ENCODE peak calls at places on chromosomes 5 and 9, in seven cellular contexts. M is Right ventricle myocardium superior; J is HCT116; O is activated CD4-positive, alpha-beta memory T cell treated with anti-CD3 and anti-CD28 coated beads, Interleukin-2, amount 10 ng/mL, durations not matched to agents 7 days and 5 days; I is body of pancreas; E is progenitor cell of endocrine pancreas; H is stimulated activated CD8-positive, alpha-beta memory T cell treated with anti-CD3 and anti-CD28 coated beads, Interleukin-7, amount 100 ng/mL, for 24 hours. Y is an unnamed sample.

GRCh38 chr5:11072556-11072955 is 311.5 kb upstream of the DAP start:
- DNase-seq in M (no peak), J (no peak), O (no peak), I (no peak), E (no peak), H (no peak), Y (no peak)

GRCh38 chr5:111584651-111585050 is 72.3 kb upstream of the STARD4 start:
- DNase-seq in M (no peak), J (no peak), O (no peak), I (no peak), E (no peak), H (no peak), Y (no peak)

GRCh38 chr9:107242073-107243063 is 40.7 kb upstream of the RAD23B start:
- DNase-seq in M (no peak), J (no peak), O (no peak), I (no peak), E (no peak), H (no peak), Y (no peak)

GRCh38 chr9:106878943-106879916 is 16.3 kb downstream of the ZNF462 start:
- DNase-seq in M (peak; percentile 82), J (no peak), O (no peak), I (peak; percentile 62), E (no peak), H (no peak), Y (peak; percentile 46)

GRCh38 chr9:13478637-13479036 is 199.1 kb upstream of the MPDZ start:
- DNase-seq in M (no peak), J (no peak), O (no peak), I (no peak), E (no peak), H (no peak), Y (no peak)

GRCh38 chr9:127463891-127464290 is 12.6 kb downstream of the LRSAM1 start:
- DNase-seq in M (peak; percentile 78), J (no peak), O (no peak), I (no peak), E (no peak), H (no peak), Y (no peak)

GRCh38 chr9:112050544-112051475 is 124.3 kb downstream of the SUSD1 start:
- DNase-seq in M (no peak), J (no peak), O (no peak), I (peak; percentile 70), E (no peak), H (no peak), Y (no peak)

GRCh38 chr9:133191989-133192388 is 17.1 kb downstream of the OBP2B start:
- DNase-seq in M (no peak), J (no peak), O (no peak), I (no peak), E (no peak), H (no peak), Y (no peak)

GRCh38 chr9:89771205-89771604 is 166.4 kb downstream of the GADD45G start:
- DNase-seq in M (no peak), J (no peak), O (no peak), I (no peak), E (no peak), H (no peak), Y (no peak)

GRCh38 chr9:100884518-100884917 is 144.0 kb upstream of the PLPPR1 start:
- DNase-seq in M (no peak), J (no peak), O (no peak), I (no peak), E (no peak), H (no peak), Y (no peak)

GRCh38 chr5:72458407-72458806 is 48.8 kb downstream of the ZNF366 start:
- DNase-seq in M (no peak), J (no peak), O (no peak), I (no peak), E (no peak), H (no peak), Y (no peak)

Y was measured in lung.